ENCODE peak calls at places on chromosomes 4 and X, in nine cellular contexts. L is CD8-positive, alpha-beta memory T cell; E is cardiac muscle cell; S is brain microvascular endothelial cell; C is GM23248; Z is uterus; K is mucosa of descending colon; N is lung; W is upper lobe of left lung. X is an unnamed sample. For H3K36me3, the result is how much of the 10 kb centered on the place peaks cover.

GRCh38 chr4:158667651-158668198 is 4.0 kb downstream of the C4orf46 start:
- DNase-seq in L (peak), E (peak), S (peak), C (peak), Z (no peak), K (no peak), N (no peak), W (no peak), X (peak)

GRCh38 chr4:73870260-73870659 is 1.1 kb downstream of the CXCL1 start:
- DNase-seq in L (no peak), E (peak), S (no peak), C (no peak), Z (no peak), K (no peak), N (peak), W (no peak), X (no peak)

GRCh38 chr4:6331018-6331417 is 61.4 kb downstream of the WFS1 start:
- DNase-seq in L (no peak), E (peak), S (no peak), C (peak), Z (no peak), K (no peak), N (no peak), W (no peak), X (no peak)

GRCh38 chrX:139739138-139739537 is 31.2 kb upstream of the MCF2 start:
- DNase-seq in L (peak), E (peak), S (peak), C (peak), Z (no peak), K (no peak), N (no peak), W (no peak), X (peak)

GRCh38 chrX:53077207-53078197 is 4.7 kb upstream of the TSPYL2 start:
- DNase-seq in L (no peak), E (no peak), S (no peak), C (no peak), Z (no peak), K (no peak), N (no peak), W (peak), X (no peak)

GRCh38 chrX:15293471-15293870 is 22.0 kb downstream of the ASB11 start:
- DNase-seq in L (no peak), E (peak), S (no peak), C (no peak), Z (no peak), K (no peak), N (no peak), W (no peak), X (no peak)

GRCh38 chrX:11367609-11368430 is 74.6 kb downstream of the AMELX start:
- DNase-seq in L (no peak), E (peak), S (peak), C (no peak), Z (no peak), K (no peak), N (no peak), W (no peak), X (no peak)

GRCh38 chrX:40570346-40571093 is 10.2 kb upstream of the ATP6AP2 start:
- DNase-seq in L (no peak), E (peak), S (no peak), C (no peak), Z (no peak), K (no peak), N (no peak), W (no peak), X (no peak)

GRCh38 chr4:103482893-103483292 is 236.9 kb downstream of the TACR3 start:
- DNase-seq in L (no peak), E (no peak), S (no peak), C (no peak), Z (no peak), K (no peak), N (no peak), W (peak), X (no peak)

GRCh38 chr4:174631901-174632758 is 109.8 kb upstream of the HPGD start:
- DNase-seq in L (no peak), E (peak), S (peak), C (peak), Z (peak), K (no peak), N (no peak), W (no peak), X (no peak)

GRCh38 chrX:139759637-139760036 is 51.7 kb upstream of the MCF2 start:
- DNase-seq in L (no peak), E (peak), S (peak), C (peak), Z (no peak), K (no peak), N (no peak), W (no peak), X (no peak)

GRCh38 chr4:45629717-45630116 is 494.1 kb downstream of the GABRG1 start:
- DNase-seq in L (no peak), E (peak), S (no peak), C (peak), Z (no peak), K (no peak), N (no peak), W (no peak), X (no peak)

GRCh38 chr4:53592128-53592527 is 842 bp upstream of the LNX1 start:
- DNase-seq in L (no peak), E (peak), S (no peak), C (no peak), Z (no peak), K (no peak), N (no peak), W (no peak), X (no peak)

GRCh38 chr4:85759392-85759791 is 284.4 kb downstream of the ARHGAP24 start:
- DNase-seq in L (no peak), E (no peak), S (no peak), C (no peak), Z (no peak), K (no peak), N (no peak), W (no peak), X (no peak)

GRCh38 chrX:149199734-149200133 is 305.4 kb downstream of the IDS start:
- DNase-seq in L (no peak), E (no peak), S (no peak), C (no peak), Z (no peak), K (no peak), N (no peak), W (no peak), X (no peak)

GRCh38 chr4:140861359-140862181 is 105.4 kb upstream of the TBC1D9 start:
- DNase-seq in L (no peak), E (peak), S (peak), C (peak), Z (peak), K (no peak), N (peak), W (no peak), X (peak)

GRCh38 chrX:40040686-40041461 is 56.9 kb downstream of the BCOR start:
- DNase-seq in L (no peak), E (peak), S (no peak), C (no peak), Z (no peak), K (no peak), N (no peak), W (no peak), X (no peak)

GRCh38 chr4:8641931-8642650 is 49.5 kb downstream of the CPZ start:
- DNase-seq in L (no peak), E (no peak), S (no peak), C (no peak), Z (no peak), K (peak), N (no peak), W (peak), X (no peak)

GRCh38 chr4:122966201-122966600 is 43.8 kb upstream of the NUDT6 start:
- DNase-seq in L (no peak), E (no peak), S (no peak), C (no peak), Z (no peak), K (no peak), N (no peak), W (no peak), X (no peak)

GRCh38 chrX:41381685-41382084 is 47.7 kb downstream of the DDX3X start:
- DNase-seq in L (no peak), E (peak), S (peak), C (peak), Z (peak), K (peak), N (no peak), W (no peak), X (peak)

GRCh38 chr4:78863254-78863869 is 75.9 kb downstream of the PAQR3 start:
- DNase-seq in L (no peak), E (no peak), S (no peak), C (peak), Z (no peak), K (no peak), N (no peak), W (no peak), X (no peak)

GRCh38 chr4:78862314-78862737 is 76.9 kb downstream of the PAQR3 start:
- DNase-seq in L (no peak), E (no peak), S (no peak), C (no peak), Z (no peak), K (no peak), N (no peak), W (no peak), X (no peak)

GRCh38 chr4:78865451-78865850 is 73.8 kb downstream of the PAQR3 start:
- DNase-seq in L (no peak), E (no peak), S (no peak), C (no peak), Z (no peak), K (no peak), N (no peak), W (no peak), X (no peak)

GRCh38 chr4:78864405-78865024 is 74.7 kb downstream of the PAQR3 start:
- DNase-seq in L (no peak), E (peak), S (peak), C (peak), Z (peak), K (no peak), N (no peak), W (no peak), X (no peak)

DNA sequence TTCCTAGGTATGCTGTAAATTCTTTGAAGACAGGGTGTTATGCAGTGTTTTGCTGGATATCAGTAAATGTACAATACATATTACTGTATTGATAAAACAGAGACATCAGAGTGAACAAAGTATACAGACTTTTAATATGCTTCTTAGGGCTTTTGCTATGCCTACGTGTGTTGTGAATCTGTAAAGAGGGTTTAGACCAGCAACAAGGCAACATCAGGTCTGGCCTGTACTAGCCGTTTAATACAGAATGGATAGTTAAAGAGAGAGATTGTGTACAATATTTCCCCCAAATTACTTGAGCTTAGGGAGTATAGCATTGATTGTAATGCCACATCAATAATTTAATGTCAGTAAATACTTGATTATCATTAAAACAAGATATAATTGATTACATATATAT is 75.2 kb downstream of the PAQR3 start:
- DNase-seq in L (no peak), E (no peak), S (no peak), C (peak), Z (no peak), K (no peak), N (no peak), W (no peak), X (no peak)
- H3K36me3 ChIP-seq in L (under half), E (under half), S (under half), C (under half), Z (under half), K (under half), N (under half), W (under half), X (under half)

GRCh38 chr4:1970926-1971325 is 37.8 kb downstream of the NELFA start:
- DNase-seq in L (no peak), E (no peak), S (no peak), C (no peak), Z (no peak), K (no peak), N (no peak), W (no peak), X (no peak)
- H3K36me3 ChIP-seq in L (under half), E (under half), S (under half), C (under half), Z (under half), K (under half), N (under half), W (under half), X (under half)

GRCh38 chrX:130147631-130148030 is 18.0 kb downstream of the AIFM1 start:
- DNase-seq in L (no peak), E (no peak), S (no peak), C (no peak), Z (no peak), K (no peak), N (no peak), W (no peak), X (no peak)

GRCh38 chrX:130145123-130145522 is 20.5 kb downstream of the AIFM1 start:
- DNase-seq in L (no peak), E (no peak), S (no peak), C (no peak), Z (no peak), K (no peak), N (no peak), W (no peak), X (no peak)

GRCh38 chrX:130139474-130140201 is 26.0 kb downstream of the AIFM1 start:
- DNase-seq in L (no peak), E (peak), S (no peak), C (no peak), Z (no peak), K (no peak), N (no peak), W (no peak), X (no peak)

GRCh38 chrX:130144509-130144908 is 21.1 kb downstream of the AIFM1 start:
- DNase-seq in L (no peak), E (peak), S (no peak), C (peak), Z (no peak), K (no peak), N (no peak), W (no peak), X (no peak)
- H3K36me3 ChIP-seq in L (under half), E (under half), S (under half), C (under half), Z (under half), K (under half), N (under half), W (under half), X (under half)

GRCh38 chr4:13612569-13612968 is 15.0 kb downstream of the BOD1L1 start:
- DNase-seq in L (no peak), E (no peak), S (no peak), C (no peak), Z (no peak), K (no peak), N (no peak), W (no peak), X (no peak)
- H3K36me3 ChIP-seq in L (under half), E (half or more), S (under half), C (half or more), Z (under half), K (under half), N (under half), W (under half), X (under half)

GRCh38 chr4:39758176-39758575 is 60.2 kb downstream of the UBE2K start:
- DNase-seq in L (no peak), E (no peak), S (no peak), C (no peak), Z (no peak), K (no peak), N (no peak), W (no peak), X (no peak)
- H3K36me3 ChIP-seq in L (under half), E (under half), S (under half), C (under half), Z (under half), K (under half), N (under half), W (under half), X (under half)

X was measured in MG63.